ENCODE peak calls at places on chromosomes 12 and 14, in ten cellular contexts. X is activated CD4-positive, CD25-positive, alpha-beta regulatory T cell treated with anti-CD3 and anti-CD28 coated beads, Interleukin-2, amount 50 U/mL, for 16 hours; Z is fibroblast of the aortic adventitia; L is NCI-H1105; V is mesenchymal stem cell; B is heart right ventricle; K is B cell; Y is WTC11; N is testis; A is right lobe of liver. T is an unnamed sample.

GRCh38 chr14:100727565-100728240 is 1.0 kb downstream of the DLK1 start:
- DNase-seq in K (no peak), V (no peak), N (no peak), A (no peak), Z (no peak), L (no peak), X (no peak), B (no peak), Y (no peak), T (no peak)

GRCh38 chr12:87667378-87667777 is 361.8 kb downstream of the C12orf50 start:
- DNase-seq in Z (peak), Y (no peak), L (no peak), B (no peak), V (peak), N (no peak), X (no peak), K (peak), A (no peak), T (peak)

GRCh38 chr14:59097681-59098080 is 90.8 kb upstream of the DAAM1 start:
- DNase-seq in Y (no peak), N (no peak), B (no peak), X (no peak), L (no peak), A (no peak), V (no peak), Z (peak), K (no peak), T (no peak)

GRCh38 chr12:45355750-45356149 is 139.9 kb downstream of the ANO6 start:
- DNase-seq in X (no peak), Z (no peak), Y (no peak), N (no peak), L (no peak), B (no peak), A (no peak), V (no peak), K (no peak), T (no peak)

GRCh38 chr14:105148604-105149145 is 19.9 kb downstream of the JAG2 start:
- DNase-seq in V (no peak), B (no peak), X (no peak), A (peak), Y (no peak), N (no peak), Z (no peak), L (no peak), K (no peak), T (no peak)

GRCh38 chr12:8603858-8604257 is 8.8 kb downstream of the AICDA start:
- DNase-seq in K (no peak), Y (no peak), A (no peak), L (no peak), N (no peak), B (no peak), X (no peak), Z (no peak), V (no peak), T (no peak)

GRCh38 chr12:94663077-94663476 is 12.7 kb upstream of the TMCC3 start:
- DNase-seq in B (no peak), X (no peak), K (no peak), L (no peak), V (no peak), Z (no peak), A (no peak), Y (no peak), N (no peak), T (no peak)

GRCh38 chr12:120093592-120094355 is 22.8 kb downstream of the RAB35 start:
- DNase-seq in Z (no peak), X (no peak), Y (peak), N (no peak), A (no peak), V (peak), K (no peak), L (peak), B (no peak), T (no peak)

GRCh38 chr14:78567343-78567742 is 397.2 kb downstream of the NRXN3 start:
- DNase-seq in Y (no peak), A (no peak), L (no peak), K (no peak), Z (peak), X (no peak), N (no peak), V (peak), B (peak), T (no peak)

GRCh38 chr12:30753761-30754382 is 879 bp downstream of the CAPRIN2 start:
- DNase-seq in A (no peak), X (no peak), Z (peak), V (peak), N (no peak), L (peak), K (no peak), B (no peak), Y (no peak), T (no peak)

T was measured in mucosa of gallbladder.